ENCODE peak calls at places on chromosome 22, in ten cellular contexts. W is naive thymus-derived CD4-positive, alpha-beta T cell; X is stimulated activated CD4-positive, alpha-beta T cell treated with anti-CD3 and anti-CD28 coated beads, TNF-alpha, amount 100 ng/mL, for 4 hours; G is GM13977; J is colonic mucosa; F is bronchial epithelial cell; V is activated T-cell treated with anti-CD3 and anti-CD28 coated beads, Interleukin-2, amount 50 U/mL, for 72 hours; C is heart left ventricle; E is cerebellar nuclear complex; O is left cardiac atrium. N is an unnamed sample.

GRCh38 chr22:40340044-40340443 is 6.3 kb upstream of the ADSL start:
- DNase-seq in W (no peak), X (no peak), G (no peak), J (peak), F (no peak), V (no peak), C (no peak), E (no peak), O (no peak), N (no peak)

GRCh38 chr22:42294034-42294985 is 23.9 kb upstream of the TCF20 start:
- DNase-seq in W (peak), X (no peak), G (no peak), J (peak), F (peak), V (no peak), C (peak), E (no peak), O (peak), N (peak)

GRCh38 chr22:37801946-37802309 is 5.8 kb upstream of the GCAT start:
- DNase-seq in W (no peak), X (no peak), G (no peak), J (peak), F (no peak), V (no peak), C (no peak), E (no peak), O (no peak), N (no peak)

GRCh38 chr22:46453006-46453828 is 84.2 kb downstream of the CELSR1 start:
- DNase-seq in W (no peak), X (no peak), G (no peak), J (no peak), F (peak), V (no peak), C (no peak), E (no peak), O (peak), N (peak)

GRCh38 chr22:46830841-46831240 is 68.4 kb downstream of the TBC1D22A start:
- DNase-seq in W (no peak), X (no peak), G (no peak), J (no peak), F (no peak), V (no peak), C (no peak), E (no peak), O (no peak), N (no peak)

GRCh38 chr22:37263966-37264887 is 18.1 kb upstream of the CYTH4 start:
- DNase-seq in W (no peak), X (no peak), G (no peak), J (no peak), F (no peak), V (no peak), C (no peak), E (no peak), O (no peak), N (peak)

GRCh38 chr22:25083414-25084166 is 116.1 kb upstream of the CRYBB3 start:
- DNase-seq in W (no peak), X (no peak), G (no peak), J (no peak), F (no peak), V (no peak), C (no peak), E (no peak), O (no peak), N (no peak)

GRCh38 chr22:48426466-48427380 is 1401.0 kb downstream of the BRD1 start:
- DNase-seq in W (no peak), X (no peak), G (no peak), J (no peak), F (no peak), V (no peak), C (no peak), E (no peak), O (no peak), N (no peak)

GRCh38 chr22:47328550-47329243 is 566.2 kb downstream of the TBC1D22A start:
- DNase-seq in W (no peak), X (no peak), G (no peak), J (no peak), F (peak), V (no peak), C (no peak), E (no peak), O (peak), N (no peak)

GRCh38 chr22:24523873-24524272 is 28.7 kb downstream of the UPB1 start:
- DNase-seq in W (no peak), X (no peak), G (no peak), J (no peak), F (peak), V (no peak), C (no peak), E (no peak), O (no peak), N (no peak)

GRCh38 chr22:36027960-36028645 is 521 bp downstream of the RBFOX2 start:
- DNase-seq in W (no peak), X (no peak), G (peak), J (peak), F (no peak), V (peak), C (peak), E (peak), O (no peak), N (no peak)

GRCh38 chr22:37428649-37429586 is 1.6 kb upstream of the ELFN2 start:
- DNase-seq in W (peak), X (peak), G (peak), J (peak), F (no peak), V (peak), C (no peak), E (no peak), O (peak), N (peak)